ENCODE peak calls at places on chromosomes 4 and X, in six cellular contexts. C is amniotic stem cell; B is activated naive CD4-positive, alpha-beta T cell treated with anti-CD3 and anti-CD28 coated beads, Interleukin-2, amount 50 U/mL, for 72 hours; J is endodermal cell; U is mesothelial cell of epicardium; Z is endothelial cell. Y is an unnamed sample.

GRCh38 chr4:109434007-109434792 is 585 bp downstream of the SEC24B start:
- DNase-seq in Z (peak), J (peak), B (peak), U (peak), C (no peak), Y (no peak)

GRCh38 chrX:440636-441035 is 53.9 kb upstream of the PPP2R3B start:
- DNase-seq in Z (no peak), U (no peak), J (no peak), C (no peak), B (no peak), Y (peak)

GRCh38 chr4:85807247-85807915 is 332.4 kb downstream of the ARHGAP24 start:
- DNase-seq in U (no peak), J (no peak), C (no peak), B (no peak), Z (no peak), Y (no peak)

GRCh38 chr4:168832746-168833575 is 177.1 kb downstream of the CBR4 start:
- DNase-seq in Z (peak), B (no peak), U (peak), C (no peak), J (peak), Y (no peak)

GRCh38 chr4:157514711-157515110 is 294.2 kb downstream of the GRIA2 start:
- DNase-seq in U (no peak), B (no peak), C (no peak), J (peak), Z (peak), Y (no peak)

GRCh38 chrX:48466696-48467095 is 3.4 kb downstream of the SLC38A5 start:
- DNase-seq in U (no peak), J (peak), Z (no peak), C (no peak), B (no peak), Y (no peak)

GRCh38 chr4:153154010-153154975 is 50.0 kb upstream of the TRIM2 start:
- DNase-seq in B (no peak), U (no peak), C (peak), Z (no peak), J (no peak), Y (no peak)

GRCh38 chrX:12978205-12979010 is 3.5 kb downstream of the TMSB4X start:
- DNase-seq in Z (no peak), J (peak), B (peak), U (no peak), C (peak), Y (no peak)

GRCh38 chrX:37383313-37383712 is 34.1 kb downstream of the PRRG1 start:
- DNase-seq in U (no peak), J (no peak), B (no peak), Z (no peak), C (no peak), Y (no peak)

GRCh38 chr4:186946682-186947294 is 223.1 kb upstream of the FAT1 start:
- DNase-seq in J (peak), Z (peak), U (no peak), B (no peak), C (no peak), Y (no peak)

GRCh38 chr4:186621959-186622553 is 66.7 kb upstream of the MTNR1A start:
- DNase-seq in C (peak), J (no peak), B (no peak), Z (no peak), U (no peak), Y (no peak)

GRCh38 chr4:112726041-112726440 is 89.1 kb downstream of the LARP7 start:
- DNase-seq in J (peak), B (no peak), C (no peak), U (no peak), Z (no peak), Y (no peak)

GRCh38 chr4:38683265-38683664 is 19.3 kb downstream of the KLF3 start:
- DNase-seq in J (no peak), C (no peak), Z (no peak), B (no peak), U (no peak), Y (no peak)

GRCh38 chr4:146577111-146577510 is 55.4 kb upstream of the SLC10A7 start:
- DNase-seq in J (no peak), Z (no peak), B (no peak), C (no peak), U (no peak), Y (no peak)

GRCh38 chr4:29560452-29560851 is 1159.7 kb upstream of the PCDH7 start:
- DNase-seq in U (no peak), B (no peak), J (no peak), C (no peak), Z (no peak), Y (no peak)

GRCh38 chr4:105166066-105166465 is 19.4 kb downstream of the TET2 start:
- DNase-seq in J (no peak), C (no peak), Z (no peak), U (no peak), B (no peak), Y (no peak)

GRCh38 chrX:50680990-50681389 is 133.0 kb downstream of the SHROOM4 start:
- DNase-seq in U (no peak), J (peak), B (no peak), C (no peak), Z (peak), Y (no peak)

GRCh38 chr4:140968371-140968770 is 164.9 kb downstream of the RNF150 start:
- DNase-seq in Z (no peak), B (no peak), U (no peak), J (no peak), C (no peak), Y (no peak)

GRCh38 chrX:130028196-130028595 is 45.8 kb downstream of the BCORL1 start:
- DNase-seq in Z (peak), J (peak), U (no peak), C (no peak), B (no peak), Y (no peak)

GRCh38 chr4:123555500-123556273 is 159.1 kb downstream of the SPRY1 start:
- DNase-seq in Z (no peak), C (no peak), J (no peak), B (no peak), U (peak), Y (no peak)

GRCh38 chrX:20260885-20261284 is 5.8 kb downstream of the RPS6KA3 start:
- DNase-seq in J (no peak), B (no peak), Z (no peak), C (no peak), U (no peak), Y (no peak)

GRCh38 chrX:2484721-2485459 is 15.9 kb downstream of the DHRSX start:
- DNase-seq in C (no peak), Z (no peak), B (no peak), J (peak), U (no peak), Y (peak)

GRCh38 chrX:16300831-16301230 is 133.6 kb downstream of the MAGEB17 start:
- DNase-seq in C (no peak), B (no peak), Z (no peak), J (no peak), U (no peak), Y (no peak)

GRCh38 chrX:47623540-47624027 is 3.9 kb upstream of the SYN1 start:
- DNase-seq in Z (peak), J (peak), U (peak), B (no peak), C (peak), Y (no peak)

Y was measured in chondrocyte.